ENCODE peak calls at places on chromosomes 6 and 20, in four cellular contexts. V is tibial artery; O is Peyer's patch; D is CD4-positive, alpha-beta T cell. T is an unnamed sample.

GRCh38 chr6:131038612-131039344 is 24.3 kb downstream of the EPB41L2 start:
- DNase-seq in V (no peak), O (no peak), D (no peak), T (no peak)

GRCh38 chr20:59683181-59683580 is 78.8 kb downstream of the PHACTR3 start:
- DNase-seq in V (no peak), O (no peak), D (no peak), T (no peak)

GRCh38 chr20:45407067-45407745 is 883 bp upstream of the DBNDD2 start:
- DNase-seq in V (peak), O (peak), D (no peak), T (no peak)

GRCh38 chr6:143399176-143399575 is 51.3 kb downstream of the ADAT2 start:
- DNase-seq in V (no peak), O (no peak), D (no peak), T (no peak)

GRCh38 chr6:16681260-16681873 is 79.9 kb downstream of the ATXN1 start:
- DNase-seq in V (no peak), O (no peak), D (no peak), T (peak)

GRCh38 chr6:30883743-30884520 is at the start of gene DDR1:
- DNase-seq in V (peak), O (peak), D (peak), T (no peak)

GRCh38 chr20:16397053-16397452 is 176.2 kb downstream of the KIF16B start:
- DNase-seq in V (peak), O (no peak), D (no peak), T (no peak)

GRCh38 chr20:30487947-30488926 is 769.2 kb upstream of the DEFB115 start:
- DNase-seq in V (no peak), O (no peak), D (no peak), T (no peak)

GRCh38 chr6:167094436-167094819 is 28.5 kb upstream of the CCR6 start:
- DNase-seq in V (no peak), O (peak), D (no peak), T (no peak)

GRCh38 chr6:170136541-170137175 is 154.2 kb downstream of the DLL1 start:
- DNase-seq in V (peak), O (peak), D (no peak), T (no peak)

GRCh38 chr20:36871640-36872570 is 4.0 kb upstream of the TLDC2 start:
- DNase-seq in V (no peak), O (no peak), D (no peak), T (no peak)

GRCh38 chr6:95133578-95133977 is 443.8 kb upstream of the MANEA start:
- DNase-seq in V (no peak), O (no peak), D (no peak), T (peak)

GRCh38 chr20:2398453-2398852 is 17.8 kb downstream of the TGM6 start:
- DNase-seq in V (no peak), O (no peak), D (no peak), T (no peak)
- TF ChIP-seq CTCF in V (no peak), O (no peak), D (no peak), T (no peak)

GRCh38 chr20:6384956-6385355 is 262.1 kb upstream of the FERMT1 start:
- DNase-seq in V (no peak), O (no peak), D (no peak), T (no peak)

GRCh38 chr20:6384368-6384767 is 261.5 kb upstream of the FERMT1 start:
- DNase-seq in V (no peak), O (no peak), D (no peak), T (no peak)

GRCh38 chr20:6381887-6382286 is 259.1 kb upstream of the FERMT1 start:
- DNase-seq in V (no peak), O (no peak), D (no peak), T (no peak)
- TF ChIP-seq CTCF in V (no peak), O (no peak), D (no peak), T (no peak)

DNA sequence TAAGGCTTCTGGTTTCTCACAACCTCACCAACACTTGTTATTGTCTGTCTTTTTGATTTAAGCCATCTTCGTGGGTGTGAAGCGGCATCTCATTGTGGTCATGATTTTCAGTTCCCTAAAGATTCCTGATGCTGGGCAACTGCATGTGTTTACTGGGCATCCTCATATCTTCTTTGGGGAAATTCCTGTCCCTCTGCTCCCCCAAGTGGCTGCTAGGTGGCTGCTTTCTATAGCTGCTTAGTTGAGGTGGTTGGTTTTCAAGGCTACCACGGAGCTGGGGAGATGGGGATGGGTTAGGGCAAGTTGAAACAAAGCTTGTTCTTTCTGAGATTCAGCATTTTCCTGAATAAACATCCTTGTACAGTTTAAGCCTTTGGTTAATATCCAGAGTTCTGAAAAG is 403.9 kb upstream of the SULF2 start:
- DNase-seq in V (no peak), O (no peak), D (no peak), T (no peak)
- TF ChIP-seq CTCF in V (no peak), O (no peak), D (no peak), T (no peak)

GRCh38 chr6:96152114-96152708 is 136.4 kb downstream of the FUT9 start:
- DNase-seq in V (no peak), O (no peak), D (no peak), T (no peak)

GRCh38 chr6:96153775-96154174 is 138.0 kb downstream of the FUT9 start:
- DNase-seq in V (no peak), O (no peak), D (no peak), T (no peak)

GRCh38 chr6:96151707-96152106 is 135.9 kb downstream of the FUT9 start:
- DNase-seq in V (no peak), O (no peak), D (no peak), T (no peak)

GRCh38 chr6:96157018-96157565 is 141.3 kb downstream of the FUT9 start:
- DNase-seq in V (no peak), O (no peak), D (no peak), T (no peak)

DNA sequence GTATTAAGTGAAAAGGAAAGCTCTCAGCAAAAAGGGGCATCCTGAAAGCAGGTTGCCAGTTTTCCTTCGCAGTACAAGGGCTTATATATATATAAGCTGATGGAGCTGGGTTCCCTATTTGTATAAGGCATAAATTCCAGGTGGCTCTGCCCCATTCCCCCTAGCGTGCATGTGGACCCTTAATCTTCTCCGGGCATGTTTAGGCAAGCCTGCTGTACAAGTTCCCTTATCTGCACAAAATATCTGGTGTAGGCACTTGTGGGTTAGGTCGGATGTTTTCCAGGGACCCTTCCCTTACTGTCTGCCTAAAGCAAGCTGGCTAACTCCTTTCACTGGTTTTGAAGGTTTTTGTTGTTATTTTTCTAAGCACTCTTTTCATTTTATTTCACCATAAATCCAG is 140.7 kb downstream of the FUT9 start:
- DNase-seq in V (no peak), O (no peak), D (no peak), T (no peak)
- TF ChIP-seq CTCF in V (no peak), O (no peak), D (no peak), T (no peak)

DNA sequence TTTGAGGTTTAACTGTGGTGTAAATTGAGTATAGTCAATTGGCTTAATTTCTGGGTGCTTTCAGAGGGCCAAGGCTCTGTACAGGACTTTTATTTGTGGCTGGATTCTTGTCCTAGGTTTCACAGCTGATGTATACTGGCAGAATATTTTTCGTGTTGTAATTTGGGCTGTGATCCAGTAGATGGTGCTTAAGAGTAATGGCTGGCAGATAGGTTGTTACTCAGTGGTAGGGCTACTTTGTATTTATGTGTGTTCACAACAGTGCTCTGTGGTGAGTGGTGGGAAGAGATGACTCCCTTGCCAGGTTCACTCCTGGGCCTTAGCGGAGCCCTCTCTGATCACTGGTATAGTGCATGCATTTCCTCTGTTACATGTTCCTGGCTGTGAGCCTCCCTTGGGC is 34.5 kb upstream of the FERMT1 start:
- DNase-seq in V (no peak), O (no peak), D (no peak), T (no peak)
- TF ChIP-seq CTCF in V (no peak), O (no peak), D (no peak), T (peak)

GRCh38 chr6:80010296-80010695 is 5.8 kb downstream of the TTK start:
- DNase-seq in V (no peak), O (no peak), D (no peak), T (no peak)
- TF ChIP-seq CTCF in V (no peak), O (no peak), D (no peak), T (peak)

DNA sequence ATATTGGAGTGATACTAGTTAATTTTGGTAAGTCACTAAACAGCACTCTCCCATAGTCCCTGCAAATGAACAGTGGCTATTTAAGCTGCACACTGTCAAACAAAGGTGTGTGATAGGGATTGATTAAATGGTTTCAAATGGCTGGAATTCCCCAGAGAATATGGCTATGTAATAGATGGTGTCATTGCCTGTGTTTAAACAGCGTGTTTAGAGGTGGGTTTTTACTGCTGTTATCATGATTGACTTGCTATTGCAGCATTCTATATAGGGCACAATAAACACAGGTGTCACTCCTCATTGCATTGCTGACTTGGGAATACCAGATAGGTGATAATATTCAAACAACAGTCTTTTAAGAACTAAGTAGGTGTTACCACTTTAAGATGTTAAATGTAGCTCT is 171.7 kb upstream of the MAN1A1 start:
- DNase-seq in V (no peak), O (no peak), D (no peak), T (no peak)
- TF ChIP-seq CTCF in V (no peak), O (no peak), D (no peak), T (no peak)

GRCh38 chr6:3031857-3032256 is 32.2 kb downstream of the NQO2 start:
- DNase-seq in V (no peak), O (peak), D (peak), T (no peak)
- TF ChIP-seq CTCF in V (no peak), O (no peak), D (no peak), T (no peak)

GRCh38 chr6:6694368-6694780 is 105.9 kb downstream of the LY86 start:
- DNase-seq in V (no peak), O (no peak), D (no peak), T (no peak)
- TF ChIP-seq CTCF in V (no peak), O (no peak), D (no peak), T (peak)